ENCODE peak calls at places on chromosomes 4 and X, in four cellular contexts. One of them, this sample, is unnamed.

GRCh38 chr4:1356181-1356998 is 9.4 kb downstream of the UVSSA start:
- DNase-seq in activated T-helper 1 cell treated with Interleukin-2 at 50 U/mL for 16 hours: no peak
- DNase-seq in cerebellar cortex: peak
- DNase-seq in NCI-H2081: peak
- DNase-seq in this sample: peak

GRCh38 chr4:110184124-110184790 is 14.2 kb downstream of the ELOVL6 start:
- DNase-seq in activated T-helper 1 cell treated with Interleukin-2 at 50 U/mL for 16 hours: no peak
- DNase-seq in cerebellar cortex: no peak
- DNase-seq in NCI-H2081: no peak
- DNase-seq in this sample: no peak

GRCh38 chrX:101057095-101057714 is 5.3 kb upstream of the TRMT2B start:
- DNase-seq in activated T-helper 1 cell treated with Interleukin-2 at 50 U/mL for 16 hours: no peak
- DNase-seq in NCI-H2081: no peak
- DNase-seq in cerebellar cortex: no peak
- DNase-seq in this sample: no peak

GRCh38 chrX:119617511-119618164 is 11.4 kb upstream of the NKRF start:
- DNase-seq in cerebellar cortex: no peak
- DNase-seq in activated T-helper 1 cell treated with Interleukin-2 at 50 U/mL for 16 hours: no peak
- DNase-seq in NCI-H2081: no peak
- DNase-seq in this sample: no peak

GRCh38 chr4:89847571-89848325 is 10.8 kb upstream of the SNCA start:
- DNase-seq in NCI-H2081: no peak
- DNase-seq in activated T-helper 1 cell treated with Interleukin-2 at 50 U/mL for 16 hours: no peak
- DNase-seq in cerebellar cortex: no peak
- DNase-seq in this sample: no peak

GRCh38 chr4:185358514-185359433 is 37.0 kb downstream of the LRP2BP start:
- DNase-seq in activated T-helper 1 cell treated with Interleukin-2 at 50 U/mL for 16 hours: no peak
- DNase-seq in NCI-H2081: no peak
- DNase-seq in cerebellar cortex: no peak
- DNase-seq in this sample: no peak

GRCh38 chr4:13875160-13875559 is 247.6 kb upstream of the BOD1L1 start:
- DNase-seq in cerebellar cortex: no peak
- DNase-seq in NCI-H2081: no peak
- DNase-seq in activated T-helper 1 cell treated with Interleukin-2 at 50 U/mL for 16 hours: no peak
- DNase-seq in this sample: no peak

GRCh38 chr4:88737304-88738015 is 39.8 kb upstream of the NAP1L5 start:
- DNase-seq in NCI-H2081: peak
- DNase-seq in cerebellar cortex: peak
- DNase-seq in activated T-helper 1 cell treated with Interleukin-2 at 50 U/mL for 16 hours: no peak
- DNase-seq in this sample: no peak

GRCh38 chrX:3697701-3698279 is 15.7 kb downstream of the PRKX start:
- DNase-seq in cerebellar cortex: no peak
- DNase-seq in activated T-helper 1 cell treated with Interleukin-2 at 50 U/mL for 16 hours: no peak
- DNase-seq in NCI-H2081: peak
- DNase-seq in this sample: peak

GRCh38 chr4:9904976-9905587 is 116.2 kb downstream of the SLC2A9 start:
- DNase-seq in NCI-H2081: no peak
- DNase-seq in activated T-helper 1 cell treated with Interleukin-2 at 50 U/mL for 16 hours: no peak
- DNase-seq in cerebellar cortex: no peak
- DNase-seq in this sample: no peak

GRCh38 chr4:1826531-1827350 is 29.2 kb downstream of the LETM1 start:
- DNase-seq in NCI-H2081: no peak
- DNase-seq in cerebellar cortex: no peak
- DNase-seq in activated T-helper 1 cell treated with Interleukin-2 at 50 U/mL for 16 hours: no peak
- DNase-seq in this sample: no peak

GRCh38 chrX:71214604-71215334 is 8.3 kb upstream of the GJB1 start:
- DNase-seq in cerebellar cortex: no peak
- DNase-seq in NCI-H2081: peak
- DNase-seq in activated T-helper 1 cell treated with Interleukin-2 at 50 U/mL for 16 hours: no peak
- DNase-seq in this sample: no peak

GRCh38 chr4:24781999-24782745 is 13.2 kb upstream of the SOD3 start:
- DNase-seq in NCI-H2081: no peak
- DNase-seq in activated T-helper 1 cell treated with Interleukin-2 at 50 U/mL for 16 hours: no peak
- DNase-seq in cerebellar cortex: no peak
- DNase-seq in this sample: no peak

GRCh38 chr4:148114436-148114835 is 327.8 kb downstream of the NR3C2 start:
- DNase-seq in cerebellar cortex: no peak
- DNase-seq in activated T-helper 1 cell treated with Interleukin-2 at 50 U/mL for 16 hours: no peak
- DNase-seq in NCI-H2081: no peak
- DNase-seq in this sample: no peak

GRCh38 chr4:38868055-38868965 is 704 bp downstream of the FAM114A1 start:
- DNase-seq in activated T-helper 1 cell treated with Interleukin-2 at 50 U/mL for 16 hours: no peak
- DNase-seq in NCI-H2081: no peak
- DNase-seq in cerebellar cortex: no peak
- DNase-seq in this sample: no peak

GRCh38 chr4:139609647-139610046 is 53.6 kb upstream of the SETD7 start:
- DNase-seq in NCI-H2081: no peak
- DNase-seq in cerebellar cortex: no peak
- DNase-seq in activated T-helper 1 cell treated with Interleukin-2 at 50 U/mL for 16 hours: no peak
- DNase-seq in this sample: no peak

GRCh38 chr4:155433636-155434360 is 57.0 kb upstream of the MAP9 start:
- DNase-seq in NCI-H2081: no peak
- DNase-seq in cerebellar cortex: no peak
- DNase-seq in activated T-helper 1 cell treated with Interleukin-2 at 50 U/mL for 16 hours: no peak
- DNase-seq in this sample: no peak

GRCh38 chr4:53763813-53764597 is 172.7 kb upstream of the LNX1 start:
- DNase-seq in activated T-helper 1 cell treated with Interleukin-2 at 50 U/mL for 16 hours: no peak
- DNase-seq in NCI-H2081: no peak
- DNase-seq in cerebellar cortex: no peak
- DNase-seq in this sample: no peak